ENCODE peak calls at places on chromosomes 13 and 19, in nine cellular contexts. One of them, this sample, is unnamed.
A peak's percentile ranks its signal among the peaks of the same experiment; 100 is the strongest.

GRCh38 chr19:2059422-2060201 is 8.6 kb upstream of the MKNK2 start:
- DNase-seq in IMR-90: peak; percentile 61
- DNase-seq in uterus: peak; percentile 63
- DNase-seq in suprapubic skin: no peak
- DNase-seq in HCT116: peak; percentile 83
- DNase-seq in heart left ventricle: peak; percentile 60
- DNase-seq in ovary: peak; percentile 63
- DNase-seq in right lobe of liver: peak; percentile 97
- DNase-seq in lower leg skin: peak; percentile 66
- DNase-seq in this sample: no peak

GRCh38 chr13:113802090-113802531 is 43.1 kb downstream of the TMEM255B start:
- DNase-seq in IMR-90: peak; percentile 72
- DNase-seq in right lobe of liver: no peak
- DNase-seq in ovary: peak; percentile 73
- DNase-seq in heart left ventricle: peak; percentile 52
- DNase-seq in lower leg skin: peak; percentile 43
- DNase-seq in HCT116: no peak
- DNase-seq in suprapubic skin: peak; percentile 85
- DNase-seq in uterus: peak; percentile 53
- DNase-seq in this sample: no peak

GRCh38 chr13:76991432-76991795 is 467 bp upstream of the CLN5 start:
- DNase-seq in uterus: peak; percentile 30
- DNase-seq in ovary: no peak
- DNase-seq in heart left ventricle: peak; percentile 19
- DNase-seq in IMR-90: no peak
- DNase-seq in suprapubic skin: no peak
- DNase-seq in HCT116: no peak
- DNase-seq in lower leg skin: peak; percentile 46
- DNase-seq in right lobe of liver: no peak
- DNase-seq in this sample: no peak

GRCh38 chr13:45269204-45269603 is 68.4 kb upstream of the KCTD4 start:
- DNase-seq in ovary: no peak
- DNase-seq in uterus: no peak
- DNase-seq in lower leg skin: no peak
- DNase-seq in heart left ventricle: no peak
- DNase-seq in right lobe of liver: no peak
- DNase-seq in suprapubic skin: no peak
- DNase-seq in IMR-90: peak; percentile 20
- DNase-seq in HCT116: no peak
- DNase-seq in this sample: no peak

GRCh38 chr19:41813911-41814310 is 17.5 kb downstream of the CEACAM3 start:
- DNase-seq in HCT116: no peak
- DNase-seq in right lobe of liver: no peak
- DNase-seq in ovary: no peak
- DNase-seq in suprapubic skin: peak; percentile 26
- DNase-seq in lower leg skin: no peak
- DNase-seq in uterus: no peak
- DNase-seq in IMR-90: no peak
- DNase-seq in heart left ventricle: no peak
- DNase-seq in this sample: no peak

GRCh38 chr13:43265028-43265427 is 241.6 kb downstream of the DNAJC15 start:
- DNase-seq in HCT116: no peak
- DNase-seq in suprapubic skin: no peak
- DNase-seq in lower leg skin: no peak
- DNase-seq in heart left ventricle: no peak
- DNase-seq in IMR-90: no peak
- DNase-seq in uterus: no peak
- DNase-seq in ovary: no peak
- DNase-seq in right lobe of liver: no peak
- DNase-seq in this sample: peak; percentile 39

GRCh38 chr19:28737021-28737525 is 475.9 kb downstream of the UQCRFS1 start:
- DNase-seq in ovary: no peak
- DNase-seq in IMR-90: peak; percentile 44
- DNase-seq in uterus: no peak
- DNase-seq in lower leg skin: no peak
- DNase-seq in heart left ventricle: no peak
- DNase-seq in right lobe of liver: no peak
- DNase-seq in HCT116: no peak
- DNase-seq in suprapubic skin: no peak
- DNase-seq in this sample: no peak

GRCh38 chr19:5321851-5322681 is 18.5 kb downstream of the PTPRS start:
- DNase-seq in right lobe of liver: no peak
- DNase-seq in HCT116: no peak
- DNase-seq in suprapubic skin: no peak
- DNase-seq in uterus: no peak
- DNase-seq in lower leg skin: no peak
- DNase-seq in IMR-90: no peak
- DNase-seq in ovary: no peak
- DNase-seq in heart left ventricle: peak; percentile 38
- DNase-seq in this sample: no peak

GRCh38 chr13:75137911-75138571 is 343.9 kb downstream of the TBC1D4 start:
- DNase-seq in suprapubic skin: no peak
- DNase-seq in right lobe of liver: no peak
- DNase-seq in heart left ventricle: no peak
- DNase-seq in IMR-90: no peak
- DNase-seq in HCT116: no peak
- DNase-seq in uterus: no peak
- DNase-seq in ovary: no peak
- DNase-seq in lower leg skin: no peak
- DNase-seq in this sample: no peak

GRCh38 chr19:7355151-7355845 is 6.6 kb downstream of the ARHGEF18 start:
- DNase-seq in heart left ventricle: no peak
- DNase-seq in right lobe of liver: peak; percentile 49
- DNase-seq in HCT116: no peak
- DNase-seq in IMR-90: peak; percentile 59
- DNase-seq in suprapubic skin: no peak
- DNase-seq in ovary: peak; percentile 33
- DNase-seq in lower leg skin: no peak
- DNase-seq in uterus: peak; percentile 80
- DNase-seq in this sample: no peak

GRCh38 chr19:33416307-33417215 is 43.1 kb downstream of the CEBPG start:
- DNase-seq in right lobe of liver: peak; percentile 62
- DNase-seq in ovary: peak; percentile 70
- DNase-seq in heart left ventricle: no peak
- DNase-seq in suprapubic skin: no peak
- DNase-seq in lower leg skin: no peak
- DNase-seq in HCT116: peak; percentile 52
- DNase-seq in IMR-90: peak; percentile 68
- DNase-seq in uterus: peak; percentile 57
- DNase-seq in this sample: no peak

GRCh38 chr13:113996912-113997745 is 23.3 kb upstream of the C13orf46 start:
- DNase-seq in right lobe of liver: peak; percentile 29
- DNase-seq in IMR-90: no peak
- DNase-seq in suprapubic skin: peak; percentile 74
- DNase-seq in HCT116: no peak
- DNase-seq in lower leg skin: no peak
- DNase-seq in uterus: no peak
- DNase-seq in ovary: no peak
- DNase-seq in heart left ventricle: no peak
- DNase-seq in this sample: no peak

GRCh38 chr13:113064534-113065405 is 40.8 kb upstream of the F7 start:
- DNase-seq in lower leg skin: no peak
- DNase-seq in suprapubic skin: no peak
- DNase-seq in heart left ventricle: no peak
- DNase-seq in ovary: no peak
- DNase-seq in right lobe of liver: no peak
- DNase-seq in IMR-90: peak; percentile 60
- DNase-seq in HCT116: peak; percentile 56
- DNase-seq in uterus: no peak
- DNase-seq in this sample: no peak

GRCh38 chr13:113846639-113847318 is 17.1 kb downstream of the GAS6 start:
- DNase-seq in HCT116: no peak
- DNase-seq in lower leg skin: no peak
- DNase-seq in suprapubic skin: no peak
- DNase-seq in uterus: no peak
- DNase-seq in heart left ventricle: no peak
- DNase-seq in right lobe of liver: peak; percentile 53
- DNase-seq in ovary: peak; percentile 20
- DNase-seq in IMR-90: no peak
- DNase-seq in this sample: no peak

GRCh38 chr19:19463348-19464117 is 51.8 kb downstream of the TSSK6 start:
- DNase-seq in IMR-90: peak; percentile 86
- DNase-seq in HCT116: no peak
- DNase-seq in ovary: peak; percentile 56
- DNase-seq in heart left ventricle: no peak
- DNase-seq in lower leg skin: no peak
- DNase-seq in uterus: peak; percentile 51
- DNase-seq in suprapubic skin: no peak
- DNase-seq in right lobe of liver: no peak
- DNase-seq in this sample: no peak

GRCh38 chr13:27954406-27954851 is 14.7 kb downstream of the CDX2 start:
- DNase-seq in HCT116: no peak
- DNase-seq in heart left ventricle: no peak
- DNase-seq in ovary: no peak
- DNase-seq in suprapubic skin: no peak
- DNase-seq in lower leg skin: no peak
- DNase-seq in uterus: no peak
- DNase-seq in IMR-90: no peak
- DNase-seq in right lobe of liver: peak; percentile 69
- DNase-seq in this sample: peak; percentile 87
- TF ChIP-seq POLR2A in HCT116: no peak
- TF ChIP-seq POLR2A in heart left ventricle: no peak
- TF ChIP-seq POLR2A in ovary: no peak
- TF ChIP-seq POLR2A in suprapubic skin: no peak
- TF ChIP-seq POLR2A in lower leg skin: no peak
- TF ChIP-seq POLR2A in uterus: no peak
- TF ChIP-seq POLR2A in IMR-90: no peak
- TF ChIP-seq POLR2A in right lobe of liver: peak; percentile 54
- TF ChIP-seq POLR2A in this sample: no peak

DNA sequence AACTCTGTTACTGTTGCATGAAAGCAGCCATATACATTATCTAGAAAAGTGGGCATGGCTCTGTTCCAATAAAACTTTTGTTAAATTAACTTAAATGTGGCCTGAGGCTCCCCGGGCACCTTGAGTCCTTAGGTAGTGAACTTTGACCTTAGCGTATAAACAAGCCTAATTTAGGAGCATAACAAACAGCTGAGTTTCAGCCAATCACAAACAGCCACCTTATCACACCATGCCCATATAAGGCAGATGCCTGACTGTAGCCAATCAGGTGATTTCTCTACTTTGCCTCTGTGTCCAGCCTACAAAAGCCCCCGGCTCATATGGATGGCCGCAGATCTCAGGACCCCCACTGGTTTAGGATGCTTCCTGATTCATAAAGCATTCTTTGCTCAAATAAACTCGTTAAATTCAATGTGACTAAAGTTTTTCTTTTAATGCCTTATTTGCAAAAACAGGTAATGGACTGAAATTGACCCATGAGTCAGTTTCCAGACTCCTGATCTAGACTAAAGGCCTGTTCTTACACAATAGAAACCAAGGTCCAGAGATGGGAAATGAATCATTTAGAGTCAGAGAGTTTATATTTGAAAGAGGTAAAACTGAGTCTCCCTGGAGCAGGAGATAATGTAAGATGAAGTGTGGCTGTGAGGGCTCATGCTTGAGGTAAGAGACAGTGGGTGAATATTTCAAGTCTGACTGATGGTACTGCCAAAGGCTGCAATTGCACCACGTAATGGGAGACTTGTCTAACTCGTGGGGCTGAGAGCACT is 130.2 kb downstream of the FGF9 start:
- DNase-seq in suprapubic skin: no peak
- DNase-seq in ovary: no peak
- DNase-seq in HCT116: no peak
- DNase-seq in heart left ventricle: no peak
- DNase-seq in IMR-90: peak; percentile 24
- DNase-seq in lower leg skin: no peak
- DNase-seq in right lobe of liver: no peak
- DNase-seq in uterus: no peak
- DNase-seq in this sample: peak; percentile 75
- H3K4me3 ChIP-seq in suprapubic skin: no peak overlapping the region
- H3K4me3 ChIP-seq in ovary: no peak overlapping the region
- H3K4me3 ChIP-seq in HCT116: no peak overlapping the region
- H3K4me3 ChIP-seq in heart left ventricle: no peak overlapping the region
- H3K4me3 ChIP-seq in IMR-90: no peak overlapping the region
- H3K4me3 ChIP-seq in lower leg skin: no peak overlapping the region
- H3K4me3 ChIP-seq in right lobe of liver: no peak overlapping the region
- H3K4me3 ChIP-seq in uterus: no peak overlapping the region
- H3K4me3 ChIP-seq in this sample: no peak overlapping the region

DNA sequence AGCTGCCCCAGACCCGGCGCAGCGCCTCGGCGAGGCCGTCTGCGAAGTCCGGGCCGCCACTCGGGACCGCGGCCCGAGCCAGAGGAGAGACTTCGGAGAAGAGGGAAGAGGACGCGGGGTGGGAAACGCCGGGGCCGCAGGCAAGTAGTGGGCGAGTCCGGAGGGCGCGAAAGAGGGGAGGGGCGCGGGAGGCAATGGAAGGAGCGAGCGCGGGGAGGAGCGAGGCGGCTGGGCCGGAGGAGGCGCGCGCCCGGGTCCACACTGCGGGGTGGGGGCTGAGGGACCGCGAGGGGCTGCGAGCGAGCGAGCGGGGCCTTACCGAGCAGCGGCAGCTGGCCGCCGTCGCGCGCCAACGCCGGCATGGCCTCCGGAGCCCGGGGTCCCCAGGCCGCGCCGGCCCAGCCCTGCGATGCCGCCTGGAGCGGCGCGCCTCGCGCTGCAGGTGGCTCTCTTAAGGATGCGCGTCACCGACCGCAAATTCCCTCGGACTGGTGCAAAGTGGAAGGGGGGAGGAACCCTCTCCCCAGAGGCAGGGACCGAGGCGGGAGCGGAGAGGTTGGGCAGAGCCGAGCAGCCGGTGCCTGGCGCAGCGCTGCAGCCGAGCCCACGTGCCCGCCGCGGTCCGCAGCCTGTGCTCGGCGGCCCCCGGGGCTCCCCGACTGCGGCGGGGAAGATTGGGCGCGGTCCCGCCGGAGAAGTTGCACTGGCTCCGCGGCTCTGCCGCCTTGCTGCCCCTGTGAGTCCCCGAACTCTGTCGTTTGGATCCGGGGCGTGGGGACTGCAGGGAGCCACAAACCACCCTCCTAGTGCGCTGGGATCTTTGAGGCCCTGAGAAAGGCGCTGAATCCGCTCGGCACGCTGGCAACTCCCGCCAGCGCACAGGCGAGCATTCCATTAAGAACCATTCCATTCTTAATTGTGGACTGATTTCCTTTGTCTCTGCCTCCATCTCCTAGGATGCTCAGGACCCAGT is at the start of gene FLT3:
- DNase-seq in lower leg skin: no peak
- DNase-seq in right lobe of liver: peak; percentile 57
- DNase-seq in HCT116: peak; percentile 51
- DNase-seq in uterus: no peak
- DNase-seq in heart left ventricle: peak; percentile 22
- DNase-seq in suprapubic skin: no peak
- DNase-seq in IMR-90: peak; percentile 38
- DNase-seq in ovary: no peak
- DNase-seq in this sample: no peak
- TF ChIP-seq POLR2A in lower leg skin: no peak
- TF ChIP-seq POLR2A in right lobe of liver: no peak
- TF ChIP-seq POLR2A in HCT116: no peak
- TF ChIP-seq POLR2A in uterus: no peak
- TF ChIP-seq POLR2A in heart left ventricle: no peak
- TF ChIP-seq POLR2A in suprapubic skin: no peak
- TF ChIP-seq POLR2A in IMR-90: no peak
- TF ChIP-seq POLR2A in ovary: no peak
- TF ChIP-seq POLR2A in this sample: no peak

DNA sequence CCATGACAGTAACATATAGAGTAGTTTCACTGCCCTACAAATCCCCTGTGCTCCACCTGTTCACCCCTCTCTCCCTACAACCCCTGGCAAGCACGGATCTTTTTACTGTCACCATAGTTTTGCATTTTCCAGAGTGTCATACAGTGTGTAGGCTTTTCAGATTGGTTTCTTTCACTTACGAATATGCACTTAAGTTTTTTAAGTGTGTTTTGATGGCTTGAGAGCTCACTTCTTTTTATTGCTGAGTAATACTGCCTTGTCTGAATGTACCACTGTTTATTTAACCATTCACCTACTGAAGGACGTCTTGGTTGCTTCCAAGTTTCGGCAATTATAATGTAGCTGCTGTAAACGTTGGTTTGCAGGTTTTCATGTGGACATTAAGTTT is 175.1 kb downstream of the ITGBL1 start:
- DNase-seq in right lobe of liver: no peak
- DNase-seq in uterus: no peak
- DNase-seq in ovary: no peak
- DNase-seq in suprapubic skin: no peak
- DNase-seq in heart left ventricle: no peak
- DNase-seq in IMR-90: peak; percentile 18
- DNase-seq in HCT116: no peak
- DNase-seq in lower leg skin: no peak
- DNase-seq in this sample: no peak
- H3K4me3 ChIP-seq in right lobe of liver: no peak overlapping the region
- H3K4me3 ChIP-seq in uterus: peak overlapping the region; percentile 24
- H3K4me3 ChIP-seq in ovary: peak overlapping the region; percentile 16
- H3K4me3 ChIP-seq in suprapubic skin: peak overlapping the region; percentile 1
- H3K4me3 ChIP-seq in heart left ventricle: no peak overlapping the region
- H3K4me3 ChIP-seq in IMR-90: peak overlapping the region; percentile 27
- H3K4me3 ChIP-seq in HCT116: no peak overlapping the region
- H3K4me3 ChIP-seq in lower leg skin: no peak overlapping the region
- H3K4me3 ChIP-seq in this sample: peak overlapping the region; percentile 30